ENCODE peak calls at places on chromosomes 6 and 20, in seven cellular contexts. A, W, C, M, Z, U and L are unnamed samples.

GRCh38 chr20:52279667-52280180 is 88.1 kb upstream of the ZFP64 start:
- DNase-seq in C (no peak), W (no peak), Z (no peak), U (no peak), M (no peak), A (no peak), L (no peak)

GRCh38 chr6:109455502-109456282 is at the start of gene MICAL1:
- DNase-seq in M (peak), W (no peak), Z (peak), A (peak), U (peak), C (no peak), L (peak)

GRCh38 chr20:32574296-32575226 is 10.6 kb downstream of the NOL4L start:
- DNase-seq in M (peak), Z (no peak), U (no peak), A (no peak), W (no peak), C (no peak), L (peak)

GRCh38 chr6:37608587-37608986 is 89.1 kb downstream of the MDGA1 start:
- DNase-seq in Z (no peak), W (no peak), C (no peak), M (no peak), A (no peak), U (no peak), L (no peak)

GRCh38 chr6:6717953-6718352 is 129.4 kb downstream of the LY86 start:
- DNase-seq in W (no peak), Z (no peak), A (no peak), M (no peak), U (no peak), C (no peak), L (no peak)

GRCh38 chr20:22462975-22463914 is 121.1 kb downstream of the FOXA2 start:
- DNase-seq in W (no peak), M (no peak), Z (no peak), U (no peak), C (no peak), A (no peak), L (no peak)

GRCh38 chr6:166008441-166009369 is 158.9 kb downstream of the TBXT start:
- DNase-seq in M (no peak), A (peak), Z (no peak), C (no peak), U (no peak), W (no peak), L (no peak)

GRCh38 chr6:165644586-165645266 is 18.3 kb downstream of the PDE10A start:
- DNase-seq in W (no peak), M (no peak), A (no peak), Z (no peak), U (no peak), C (no peak), L (no peak)

GRCh38 chr6:1872649-1873131 is 263.0 kb downstream of the FOXC1 start:
- DNase-seq in Z (no peak), U (no peak), C (no peak), M (no peak), W (no peak), A (peak), L (no peak)

GRCh38 chr20:7505835-7506221 is 434.4 kb downstream of the HAO1 start:
- DNase-seq in A (no peak), M (no peak), C (no peak), W (no peak), U (no peak), Z (no peak), L (no peak)

GRCh38 chr6:28443112-28443773 is at the start of gene ZSCAN23:
- DNase-seq in Z (peak), M (peak), U (peak), C (no peak), W (peak), A (peak), L (no peak)

GRCh38 chr6:1363729-1364572 is 25.4 kb upstream of the FOXF2 start:
- DNase-seq in Z (no peak), W (no peak), M (peak), C (peak), A (no peak), U (no peak), L (peak)

GRCh38 chr6:82017316-82017715 is 230.2 kb downstream of the IBTK start:
- DNase-seq in U (no peak), M (no peak), A (no peak), Z (peak), C (peak), W (no peak), L (no peak)

GRCh38 chr20:64090165-64090564 is 6.0 kb upstream of the LKAAEAR1 start:
- DNase-seq in M (peak), U (no peak), A (peak), W (no peak), C (no peak), Z (no peak), L (peak)

GRCh38 chr6:79604583-79605037 is 26.5 kb upstream of the SH3BGRL2 start:
- DNase-seq in U (no peak), W (no peak), A (no peak), Z (peak), M (peak), C (no peak), L (no peak)

GRCh38 chr6:138107078-138107751 is at the start of gene PERP:
- DNase-seq in A (peak), Z (peak), U (no peak), C (peak), M (peak), W (no peak), L (peak)

GRCh38 chr20:48698507-48699267 is 129.1 kb downstream of the PREX1 start:
- DNase-seq in M (peak), Z (no peak), W (no peak), C (no peak), A (no peak), U (no peak), L (peak)

GRCh38 chr6:170053966-170054661 is 236.8 kb downstream of the DLL1 start:
- DNase-seq in M (no peak), Z (no peak), W (no peak), C (no peak), U (no peak), A (no peak), L (no peak)

GRCh38 chr6:138736640-138737039 is 36.9 kb upstream of the CCDC28A start:
- DNase-seq in A (no peak), U (no peak), Z (no peak), C (no peak), W (no peak), M (no peak), L (no peak)

GRCh38 chr6:10355115-10355702 is 59.7 kb downstream of the TFAP2A start:
- DNase-seq in A (no peak), C (no peak), U (no peak), M (no peak), W (no peak), Z (no peak), L (no peak)

GRCh38 chr20:24633026-24633425 is 163.6 kb downstream of the SYNDIG1 start:
- DNase-seq in A (no peak), U (no peak), W (no peak), C (no peak), M (no peak), Z (no peak), L (no peak)

DNA sequence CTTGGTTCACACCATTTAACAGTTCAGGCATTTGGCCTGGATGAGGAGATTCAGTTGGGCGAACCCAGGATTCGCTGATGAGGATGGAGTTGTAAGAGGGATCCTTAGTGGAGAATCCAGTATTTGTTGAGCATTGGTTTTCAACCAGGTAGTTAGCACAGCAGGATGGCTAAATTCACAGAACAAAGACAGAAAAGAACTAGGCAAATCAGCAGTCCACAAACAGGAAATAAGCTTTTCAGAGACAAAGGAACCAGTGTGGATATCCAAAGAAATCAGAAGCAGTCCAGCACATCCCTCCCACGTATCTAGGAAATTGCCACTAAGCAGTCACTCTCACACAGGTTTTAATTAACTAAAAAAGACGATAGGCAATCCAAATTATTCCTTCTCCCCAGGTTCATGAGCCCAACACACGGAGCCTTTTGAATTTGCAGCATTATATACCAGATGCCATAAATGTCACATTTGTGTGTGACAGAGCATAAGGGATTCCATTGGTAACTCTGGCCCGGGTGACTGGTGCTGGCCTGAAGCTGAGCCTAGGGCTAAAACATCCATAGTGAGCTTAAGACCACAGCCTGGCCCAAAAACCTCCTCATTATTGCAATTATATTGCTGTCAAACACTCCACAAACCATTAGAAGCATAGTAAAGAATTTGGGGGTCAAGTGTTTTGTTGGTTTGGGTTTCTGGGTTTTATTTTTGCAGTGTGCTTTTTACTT is 131.5 kb downstream of the SOBP start:
- DNase-seq in U (no peak), C (no peak), A (no peak), Z (no peak), W (no peak), M (no peak), L (no peak)
- TF ChIP-seq JUND in U (no peak), C (no peak), A (no peak), Z (no peak), W (no peak), M (no peak), L (no peak)

GRCh38 chr6:52417675-52418111 is 2.4 kb upstream of the EFHC1 start:
- DNase-seq in Z (peak), C (no peak), A (no peak), W (no peak), U (no peak), M (peak), L (no peak)
- TF ChIP-seq JUND in Z (no peak), C (peak), A (peak), W (no peak), U (no peak), M (peak), L (no peak)

DNA sequence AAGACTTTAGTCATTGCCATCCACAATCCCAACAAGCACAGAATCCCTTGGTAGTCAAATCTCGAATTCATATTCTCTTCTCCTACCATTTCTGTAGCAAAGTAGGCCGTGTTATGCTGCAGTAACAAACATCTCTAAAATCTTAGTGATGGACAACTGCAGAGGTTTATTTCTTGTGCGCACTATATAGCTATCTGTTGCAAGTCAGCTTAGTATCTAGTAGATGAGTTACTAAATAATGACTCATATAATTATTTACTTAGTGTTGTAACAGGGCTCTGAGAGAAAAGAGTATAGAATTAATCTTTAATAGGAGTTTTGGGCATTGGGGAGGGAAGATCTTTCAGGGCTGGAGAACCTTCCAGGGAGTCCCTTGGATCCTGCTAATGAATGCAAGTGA is 73.3 kb downstream of the CAP2 start:
- DNase-seq in U (no peak), W (no peak), Z (peak), M (no peak), C (no peak), A (no peak), L (no peak)
- TF ChIP-seq JUND in U (no peak), W (no peak), Z (no peak), M (no peak), C (no peak), A (no peak), L (no peak)

DNA sequence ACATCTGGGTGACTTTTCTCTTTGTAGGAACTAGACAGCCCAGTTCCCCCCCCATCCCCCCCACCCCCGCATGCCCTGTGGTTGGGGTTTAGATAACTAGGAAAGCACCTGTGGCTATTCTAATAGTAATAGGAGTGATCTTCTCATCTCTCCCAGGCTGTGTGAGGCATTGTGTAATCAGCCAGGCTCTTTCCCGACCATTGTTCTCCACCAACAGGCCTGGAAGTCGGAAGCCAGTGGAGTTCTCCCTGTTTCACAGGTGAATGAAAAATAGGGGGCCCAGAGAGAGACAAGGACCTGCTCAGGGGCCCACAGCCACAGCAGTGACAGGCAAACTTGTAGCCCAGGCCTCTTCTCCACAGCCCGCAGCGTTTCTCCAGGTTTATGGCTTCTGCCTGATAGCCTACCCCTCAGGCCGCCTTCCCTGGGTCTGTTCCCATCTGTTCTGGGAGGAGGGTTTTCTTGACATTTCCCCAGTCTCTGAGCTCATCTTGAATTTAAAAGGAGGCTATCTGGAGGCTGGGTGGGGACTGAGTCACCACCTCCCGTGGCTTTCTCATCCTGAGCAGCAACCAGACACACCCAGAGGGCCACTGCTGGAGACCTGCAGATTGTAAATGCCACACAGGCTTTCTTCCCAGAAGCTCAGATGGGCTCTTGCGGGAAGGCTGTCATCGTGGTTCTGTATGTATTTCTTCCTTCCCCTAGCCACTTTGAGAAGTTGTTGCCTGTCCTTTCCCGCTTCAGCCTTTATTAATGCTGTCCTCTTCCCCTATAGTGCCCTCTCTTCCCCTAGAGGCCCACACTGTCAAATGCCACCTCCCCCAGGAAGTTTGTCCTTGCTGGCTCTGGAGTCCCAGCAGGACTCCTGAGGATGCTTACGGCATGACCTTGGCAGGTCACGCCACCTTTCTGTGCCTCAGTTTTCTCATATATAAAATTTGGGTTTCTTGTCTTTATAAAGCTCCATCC is 75.9 kb upstream of the MYL9 start:
- DNase-seq in M (peak), U (no peak), A (no peak), Z (peak), C (peak), W (no peak), L (no peak)
- TF ChIP-seq JUND in M (peak), U (no peak), A (peak), Z (no peak), C (no peak), W (no peak), L (no peak)